ENCODE peak calls at places on chromosomes 4 and X, in five cellular contexts. S is vagina, U is lower lobe of right lung, B is breast epithelium, N is fibroblast of lung. O is an unnamed sample.

GRCh38 chr4:82431831-82432230 is 1.4 kb downstream of the ENOPH1 start:
- DNase-seq in U (no peak), S (no peak), B (no peak), N (no peak), O (no peak)

GRCh38 chr4:184856277-184856609 is 30.5 kb upstream of the ACSL1 start:
- DNase-seq in B (no peak), U (no peak), S (no peak), N (no peak), O (no peak)

GRCh38 chr4:150212927-150213326 is 134.7 kb downstream of the DCLK2 start:
- DNase-seq in U (no peak), S (no peak), N (no peak), B (no peak), O (no peak)

GRCh38 chrX:84933956-84934556 is 69.6 kb upstream of the APOOL start:
- DNase-seq in B (no peak), U (no peak), S (no peak), N (no peak), O (no peak)

GRCh38 chr4:153759407-153760226 is at the start of gene RNF175:
- DNase-seq in B (no peak), N (no peak), S (no peak), U (no peak), O (no peak)

GRCh38 chrX:120302434-120302833 is 8.8 kb downstream of the TMEM255A start:
- DNase-seq in N (no peak), B (no peak), S (no peak), U (peak), O (no peak)

GRCh38 chr4:26793750-26794149 is 66.9 kb upstream of the STIM2 start:
- DNase-seq in B (no peak), U (no peak), S (no peak), N (no peak), O (no peak)

GRCh38 chr4:3409571-3410091 is 32.1 kb upstream of the HGFAC start:
- DNase-seq in N (no peak), U (no peak), S (no peak), B (peak), O (no peak)

GRCh38 chr4:78661923-78662521 is 110.5 kb downstream of the ANXA3 start:
- DNase-seq in B (no peak), S (no peak), U (no peak), N (peak), O (no peak)

GRCh38 chr4:52997132-52997416 is 135.0 kb downstream of the RASL11B start:
- DNase-seq in N (peak), U (no peak), B (no peak), S (no peak), O (no peak)

GRCh38 chr4:95732061-95732460 is 107.8 kb upstream of the PDHA2 start:
- DNase-seq in S (no peak), B (no peak), N (peak), U (no peak), O (peak)

GRCh38 chrX:41308884-41309655 is 24.9 kb upstream of the DDX3X start:
- DNase-seq in U (no peak), B (no peak), N (peak), S (no peak), O (no peak)

GRCh38 chr4:109875106-109875505 is 27.2 kb downstream of the LRIT3 start:
- DNase-seq in U (no peak), B (no peak), S (no peak), N (no peak), O (no peak)

GRCh38 chr4:77721073-77721472 is 98.1 kb downstream of the CNOT6L start:
- DNase-seq in S (no peak), U (no peak), B (no peak), N (no peak), O (no peak)

GRCh38 chr4:10085828-10086505 is 30.6 kb downstream of the WDR1 start:
- DNase-seq in U (peak), S (no peak), N (no peak), B (peak), O (no peak)

GRCh38 chr4:142095886-142096605 is 459.7 kb downstream of the IL15 start:
- DNase-seq in S (no peak), U (no peak), N (peak), B (no peak), O (peak)

GRCh38 chr4:2624782-2625548 is 88.5 kb downstream of the FAM193A start:
- DNase-seq in S (no peak), B (peak), N (no peak), U (no peak), O (no peak)

GRCh38 chr4:172962564-172963353 is 205.9 kb upstream of the GALNT7 start:
- DNase-seq in B (no peak), U (no peak), N (peak), S (no peak), O (no peak)

GRCh38 chr4:150457802-150458201 is 124.1 kb upstream of the MAB21L2 start:
- DNase-seq in S (no peak), N (no peak), B (no peak), U (no peak), O (no peak)

GRCh38 chr4:84494518-84494917 is 4.6 kb downstream of the NKX6-1 start:
- DNase-seq in S (no peak), U (no peak), N (no peak), B (no peak), O (no peak)

GRCh38 chr4:168674869-168675268 is 178.0 kb downstream of the PALLD start:
- DNase-seq in U (no peak), S (no peak), B (no peak), N (no peak), O (no peak)

GRCh38 chrX:1932231-1932630 is 317.4 kb downstream of the ASMT start:
- DNase-seq in S (no peak), N (no peak), B (no peak), U (no peak), O (no peak)

GRCh38 chr4:170226288-170226687 is 136.5 kb upstream of the AADAT start:
- DNase-seq in S (no peak), B (no peak), N (no peak), U (no peak), O (no peak)

GRCh38 chr4:98570160-98570797 is 88.1 kb downstream of the TSPAN5 start:
- DNase-seq in U (no peak), B (no peak), S (no peak), N (peak), O (no peak)

GRCh38 chr4:42654606-42655005 is 2.3 kb downstream of the ATP8A1 start:
- DNase-seq in U (no peak), B (no peak), N (peak), S (no peak), O (peak)

GRCh38 chr4:42656736-42656985 is 244 bp downstream of the ATP8A1 start:
- DNase-seq in U (no peak), N (no peak), B (no peak), S (no peak), O (no peak)

GRCh38 chr4:42656986-42657792 is at the start of gene ATP8A1:
- DNase-seq in B (peak), U (peak), N (peak), S (no peak), O (no peak)

GRCh38 chr4:42655248-42655647 is 1.7 kb downstream of the ATP8A1 start:
- DNase-seq in S (no peak), N (no peak), B (no peak), U (no peak), O (no peak)

DNA sequence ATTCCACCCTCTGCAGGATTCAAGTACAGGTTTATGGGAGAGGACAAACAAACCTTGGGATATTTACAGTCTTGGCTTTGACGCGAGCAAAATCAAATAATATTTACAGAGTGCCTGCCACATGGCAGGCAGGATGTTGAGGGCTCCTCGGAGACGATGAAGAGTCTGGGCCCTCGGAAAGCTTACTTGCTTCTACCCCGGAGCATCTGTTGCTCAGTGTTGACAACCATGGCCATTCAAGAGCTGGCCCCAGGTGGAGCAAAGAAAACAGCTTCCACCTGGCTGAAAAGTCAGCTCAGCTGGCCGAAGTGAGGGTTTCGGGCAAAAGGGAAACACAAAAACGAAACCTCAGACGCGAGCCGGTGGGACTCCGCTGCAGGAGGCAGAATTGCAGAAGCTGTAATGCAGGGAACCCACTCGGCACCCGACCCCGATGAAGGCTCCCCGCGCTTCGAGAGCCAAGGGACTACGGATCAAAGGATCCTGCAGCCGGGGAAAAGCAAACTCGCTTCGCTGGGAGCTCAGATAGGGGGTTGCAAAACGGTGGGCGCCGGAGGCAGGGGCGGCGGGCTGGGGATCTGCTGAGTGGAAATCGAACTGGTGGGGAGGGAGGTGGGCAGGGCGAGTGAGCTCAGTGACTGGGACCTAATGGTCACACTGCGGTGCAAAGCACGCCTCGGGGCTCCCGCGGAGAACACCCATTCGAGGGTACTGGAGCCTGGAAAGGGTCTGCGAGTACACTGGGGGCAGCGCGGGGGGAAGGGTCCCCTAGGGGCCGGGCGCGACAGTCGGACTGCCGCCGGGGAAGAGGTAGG is 777 bp downstream of the ATP8A1 start:
- DNase-seq in U (peak), S (no peak), B (peak), N (no peak), O (no peak)
- TF ChIP-seq CTCF in U (no peak), S (no peak), B (no peak), N (no peak), O (no peak)

GRCh38 chrX:13087322-13088154 is 43.1 kb upstream of the FAM9C start:
- DNase-seq in U (no peak), B (no peak), S (no peak), N (no peak), O (peak)

GRCh38 chrX:13085533-13085932 is 41.1 kb upstream of the FAM9C start:
- DNase-seq in S (no peak), B (no peak), N (no peak), U (no peak), O (no peak)

GRCh38 chrX:13084611-13085010 is 40.2 kb upstream of the FAM9C start:
- DNase-seq in B (no peak), U (no peak), S (no peak), N (no peak), O (no peak)

GRCh38 chrX:13088155-13088485 is 43.7 kb upstream of the FAM9C start:
- DNase-seq in B (no peak), S (no peak), N (no peak), U (no peak), O (no peak)

GRCh38 chrX:13086076-13086475 is 41.7 kb upstream of the FAM9C start:
- DNase-seq in B (no peak), S (no peak), U (no peak), N (no peak), O (no peak)
- H3K4me3 ChIP-seq in B (no peak), S (no peak), U (no peak), N (no peak), O (no peak)

GRCh38 chr4:65089666-65090065 is 580.6 kb downstream of the EPHA5 start:
- DNase-seq in B (no peak), S (no peak), U (no peak), N (no peak), O (no peak)
- TF ChIP-seq CTCF in B (no peak), S (no peak), U (no peak), N (no peak), O (peak)

DNA sequence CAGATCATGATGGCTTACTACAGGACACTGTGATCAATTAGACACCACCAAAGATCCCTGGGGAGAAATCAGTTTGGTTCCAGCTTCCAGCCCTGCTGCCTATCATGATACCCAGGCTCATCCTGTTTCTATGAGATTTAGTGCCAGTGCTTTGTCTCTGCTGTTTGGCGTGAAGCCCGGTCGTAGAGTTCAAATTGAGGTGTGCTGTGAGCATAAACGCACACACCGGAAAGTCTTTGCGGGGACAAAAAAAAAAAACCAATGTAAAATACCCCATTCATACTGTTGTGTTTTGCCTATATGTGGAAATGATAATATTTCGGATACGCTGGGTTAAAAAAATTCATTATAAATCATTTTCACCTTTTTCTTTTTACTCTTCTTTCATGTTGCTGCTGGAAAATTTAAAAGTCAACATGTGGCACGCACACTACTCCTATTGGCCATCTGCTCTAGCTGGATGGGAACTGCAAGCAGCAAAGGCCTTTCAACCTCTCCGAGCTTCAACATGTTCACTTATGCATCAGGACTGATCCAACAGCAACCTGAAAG is 611 bp upstream of the DKC1 start:
- DNase-seq in N (no peak), U (no peak), S (no peak), B (no peak), O (no peak)
- H3K4me3 ChIP-seq in N (peak), U (peak), S (peak), B (peak), O (peak)

GRCh38 chr4:113090954-113091353 is 41.5 kb downstream of the ANK2 start:
- DNase-seq in B (no peak), N (no peak), U (no peak), S (no peak), O (no peak)

GRCh38 chr4:113094327-113094726 is 44.9 kb downstream of the ANK2 start:
- DNase-seq in B (no peak), U (no peak), S (no peak), N (no peak), O (no peak)

DNA sequence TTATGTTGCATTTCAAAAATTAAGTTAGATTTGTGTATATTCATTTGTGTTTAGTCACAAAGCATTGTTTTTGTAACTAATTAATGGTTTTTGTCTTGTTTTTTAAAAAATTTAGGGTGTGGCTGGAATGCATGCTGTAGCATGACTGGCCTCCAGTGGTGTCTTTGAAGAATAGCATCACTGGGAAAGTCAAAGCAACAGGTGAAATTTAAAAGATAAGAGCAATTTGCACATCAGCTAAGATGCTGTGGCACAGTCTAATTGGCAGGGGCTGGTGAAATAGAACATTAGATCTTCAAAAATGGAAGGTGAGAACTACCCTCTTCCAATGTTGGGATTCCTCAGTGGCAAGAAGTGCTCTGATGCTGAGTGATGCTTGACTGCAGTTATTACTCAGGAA is 45.3 kb downstream of the ANK2 start:
- DNase-seq in N (peak), S (no peak), B (no peak), U (no peak), O (no peak)
- TF ChIP-seq CTCF in N (peak), S (no peak), B (no peak), U (peak), O (peak)

O was measured in epithelial cell of proximal tubule.